ENCODE peak calls at places on chromosomes 5 and 9, in five cellular contexts. Z is T1000, P is KBM-7, U is stromal cell of bone marrow, L is foreskin fibroblast. W is an unnamed sample.
A peak's percentile ranks its signal among the peaks of the same experiment; 100 is the strongest.

GRCh38 chr5:78280261-78280660 is 14.2 kb downstream of the AP3B1 start:
- DNase-seq in Z (no peak), P (no peak), U (no peak), L (no peak), W (no peak)

GRCh38 chr5:143796753-143797152 is 15.2 kb upstream of the HMHB1 start:
- DNase-seq in Z (no peak), P (peak; percentile 28), U (no peak), L (no peak), W (no peak)

GRCh38 chr9:76576344-76576743 is 117.4 kb downstream of the GCNT1 start:
- DNase-seq in Z (no peak), P (peak; percentile 97), U (peak; percentile 87), L (peak; percentile 74), W (peak; percentile 87)

GRCh38 chr5:1930880-1931589 is 48.3 kb upstream of the IRX4 start:
- DNase-seq in Z (no peak), P (no peak), U (no peak), L (peak; percentile 35), W (no peak)

GRCh38 chr9:135632823-135633222 is 6.5 kb downstream of the GLT6D1 start:
- DNase-seq in Z (no peak), P (no peak), U (no peak), L (no peak), W (no peak)

GRCh38 chr5:140926211-140926902 is at the start of gene PCDHAC1:
- DNase-seq in Z (no peak), P (peak; percentile 51), U (peak; percentile 9), L (peak; percentile 44), W (peak; percentile 70)

GRCh38 chr5:6279607-6280006 is 98.7 kb downstream of the MED10 start:
- DNase-seq in Z (no peak), P (no peak), U (no peak), L (no peak), W (no peak)

GRCh38 chr5:154606675-154607321 is 128.8 kb upstream of the HAND1 start:
- DNase-seq in Z (no peak), P (no peak), U (no peak), L (no peak), W (no peak)

GRCh38 chr9:87892956-87893355 is 10.3 kb downstream of the SPATA31E1 start:
- DNase-seq in Z (no peak), P (no peak), U (no peak), L (no peak), W (no peak)

GRCh38 chr5:60014331-60014730 is 120.8 kb upstream of the PDE4D start:
- DNase-seq in Z (no peak), P (no peak), U (no peak), L (no peak), W (no peak)

GRCh38 chr5:2683720-2684119 is 67.8 kb downstream of the IRX2 start:
- DNase-seq in Z (no peak), P (no peak), U (no peak), L (no peak), W (no peak)

GRCh38 chr5:113331201-113331551 is 103.6 kb downstream of the TSSK1B start:
- DNase-seq in Z (no peak), P (no peak), U (peak; percentile 20), L (peak; percentile 67), W (no peak)

GRCh38 chr9:6367128-6367741 is 39.1 kb downstream of the TPD52L3 start:
- DNase-seq in Z (no peak), P (no peak), U (no peak), L (peak; percentile 40), W (no peak)

GRCh38 chr9:115443890-115444289 is 325.9 kb upstream of the TNC start:
- DNase-seq in Z (no peak), P (no peak), U (no peak), L (no peak), W (no peak)

W was measured in activated CD4-positive, alpha-beta T cell treated with anti-CD3 and anti-CD28 coated beads for 36 hours.